ENCODE peak calls at places on chromosomes 5 and 9, in five cellular contexts. B is heart left ventricle, N is gastrocnemius medialis, A is uterus, S is stomach. D is an unnamed sample.

GRCh38 chr5:82365744-82366228 is 87.6 kb upstream of the RPS23 start:
- DNase-seq in B (no peak), N (no peak), A (no peak), S (no peak), D (peak; percentile 72)

GRCh38 chr5:153813871-153814270 is 224.8 kb downstream of the FAM114A2 start:
- DNase-seq in B (no peak), N (no peak), A (no peak), S (no peak), D (no peak)

GRCh38 chr9:129761901-129762359 is 9.1 kb upstream of the PTGES start:
- DNase-seq in B (no peak), N (peak; percentile 38), A (peak; percentile 30), S (no peak), D (no peak)

GRCh38 chr9:18855636-18856035 is 177.4 kb downstream of the SAXO1 start:
- DNase-seq in B (no peak), N (no peak), A (peak; percentile 53), S (peak; percentile 82), D (no peak)

GRCh38 chr5:79974896-79975295 is 16.2 kb downstream of the MTX3 start:
- DNase-seq in B (no peak), N (no peak), A (no peak), S (no peak), D (no peak)

GRCh38 chr5:146528232-146528631 is 12.2 kb upstream of the GPR151 start:
- DNase-seq in B (no peak), N (no peak), A (no peak), S (no peak), D (no peak)

GRCh38 chr9:87152206-87152605 is 204.9 kb upstream of the GAS1 start:
- DNase-seq in B (no peak), N (no peak), A (no peak), S (no peak), D (no peak)

GRCh38 chr5:172902497-172903472 is 56.4 kb upstream of the RPL26L1 start:
- DNase-seq in B (peak; percentile 86), N (peak; percentile 83), A (peak; percentile 92), S (peak; percentile 76), D (peak; percentile 89)

GRCh38 chr9:137621131-137621757 is 2.4 kb downstream of the EHMT1 start:
- DNase-seq in B (no peak), N (no peak), A (no peak), S (no peak), D (no peak)

GRCh38 chr5:42235837-42236236 is 187.4 kb upstream of the GHR start:
- DNase-seq in B (no peak), N (peak; percentile 66), A (no peak), S (no peak), D (no peak)

GRCh38 chr5:172886974-172887491 is 53.0 kb downstream of the ERGIC1 start:
- DNase-seq in B (peak; percentile 80), N (peak; percentile 71), A (peak; percentile 92), S (peak; percentile 54), D (peak; percentile 85)

GRCh38 chr9:135949666-135950134 is 11.5 kb downstream of the UBAC1 start:
- DNase-seq in B (no peak), N (peak; percentile 96), A (no peak), S (no peak), D (no peak)

GRCh38 chr9:86282979-86283535 is 719 bp upstream of the ISCA1 start:
- DNase-seq in B (no peak), N (no peak), A (no peak), S (no peak), D (no peak)

GRCh38 chr5:132819468-132819867 is 6.4 kb downstream of the SOWAHA start:
- DNase-seq in B (no peak), N (no peak), A (no peak), S (peak; percentile 27), D (no peak)

GRCh38 chr5:76455531-76456132 is 52.5 kb downstream of the IQGAP2 start:
- DNase-seq in B (no peak), N (no peak), A (no peak), S (no peak), D (no peak)

GRCh38 chr9:90546200-90546599 is 96.4 kb downstream of the DIRAS2 start:
- DNase-seq in B (no peak), N (no peak), A (peak; percentile 53), S (no peak), D (no peak)

GRCh38 chr5:156835905-156836304 is 14.2 kb upstream of the PPP1R2B start:
- DNase-seq in B (no peak), N (no peak), A (no peak), S (no peak), D (no peak)

GRCh38 chr9:4662989-4663792 is 1.1 kb downstream of the PLPP6 start:
- DNase-seq in B (no peak), N (no peak), A (no peak), S (no peak), D (no peak)

GRCh38 chr9:132506907-132507669 is 75.3 kb upstream of the BARHL1 start:
- DNase-seq in B (no peak), N (no peak), A (no peak), S (no peak), D (no peak)
- H3K27ac ChIP-seq in B (no peak overlapping the region), N (no peak overlapping the region), A (no peak overlapping the region), S (no peak overlapping the region), D (no peak overlapping the region)

DNA sequence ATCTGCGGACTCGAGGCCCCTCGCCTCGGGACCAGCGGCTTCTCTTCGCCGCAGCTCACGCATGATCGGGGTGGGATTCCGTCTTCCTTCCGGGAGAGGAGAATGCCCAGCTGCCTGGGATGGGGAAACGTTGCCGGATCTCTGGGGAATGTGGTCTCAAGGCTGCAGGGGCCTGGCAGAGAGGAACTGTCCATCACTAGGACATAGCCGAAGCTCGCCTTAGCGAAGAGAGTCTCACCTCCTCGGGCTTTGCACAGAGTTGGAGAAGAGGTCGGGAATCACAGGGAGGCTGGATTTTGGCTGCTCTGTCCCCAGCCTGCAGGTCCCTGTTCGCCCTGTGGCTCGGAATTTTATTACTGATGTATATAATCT is 1.4 kb downstream of the RAI14 start:
- DNase-seq in B (no peak), N (no peak), A (peak; percentile 50), S (no peak), D (no peak)
- TF ChIP-seq POLR2A in B (no peak), N (no peak), A (no peak), S (no peak), D (no peak)

DNA sequence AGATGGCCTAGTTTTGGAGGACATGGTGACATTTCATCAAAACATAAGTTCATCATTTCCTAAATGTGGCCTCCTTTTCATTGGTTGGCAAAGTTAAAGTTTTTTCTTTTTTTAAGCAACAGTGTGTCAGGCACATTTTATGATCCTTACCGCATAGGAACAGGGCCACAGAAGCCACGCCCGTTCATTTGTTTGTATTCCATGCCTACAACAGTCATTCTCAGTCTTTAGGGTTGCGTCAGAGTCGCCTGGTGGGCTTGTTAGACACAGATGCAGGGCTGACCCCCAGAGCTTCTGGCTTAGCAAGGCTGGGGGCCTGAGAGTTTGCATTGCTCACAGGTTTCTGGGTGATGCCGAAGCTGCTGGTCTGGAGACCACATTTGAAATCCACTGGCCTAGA is 130.2 kb downstream of the HSD17B3 start:
- DNase-seq in B (no peak), N (no peak), A (no peak), S (no peak), D (no peak)
- H3K4me1 ChIP-seq in B (no peaks in the 10 kb centered on the region), N (no peaks in the 10 kb centered on the region), A (no peaks in the 10 kb centered on the region), S (peaks cover 30% of the 10 kb centered on the region), D (no peaks in the 10 kb centered on the region)

DNA sequence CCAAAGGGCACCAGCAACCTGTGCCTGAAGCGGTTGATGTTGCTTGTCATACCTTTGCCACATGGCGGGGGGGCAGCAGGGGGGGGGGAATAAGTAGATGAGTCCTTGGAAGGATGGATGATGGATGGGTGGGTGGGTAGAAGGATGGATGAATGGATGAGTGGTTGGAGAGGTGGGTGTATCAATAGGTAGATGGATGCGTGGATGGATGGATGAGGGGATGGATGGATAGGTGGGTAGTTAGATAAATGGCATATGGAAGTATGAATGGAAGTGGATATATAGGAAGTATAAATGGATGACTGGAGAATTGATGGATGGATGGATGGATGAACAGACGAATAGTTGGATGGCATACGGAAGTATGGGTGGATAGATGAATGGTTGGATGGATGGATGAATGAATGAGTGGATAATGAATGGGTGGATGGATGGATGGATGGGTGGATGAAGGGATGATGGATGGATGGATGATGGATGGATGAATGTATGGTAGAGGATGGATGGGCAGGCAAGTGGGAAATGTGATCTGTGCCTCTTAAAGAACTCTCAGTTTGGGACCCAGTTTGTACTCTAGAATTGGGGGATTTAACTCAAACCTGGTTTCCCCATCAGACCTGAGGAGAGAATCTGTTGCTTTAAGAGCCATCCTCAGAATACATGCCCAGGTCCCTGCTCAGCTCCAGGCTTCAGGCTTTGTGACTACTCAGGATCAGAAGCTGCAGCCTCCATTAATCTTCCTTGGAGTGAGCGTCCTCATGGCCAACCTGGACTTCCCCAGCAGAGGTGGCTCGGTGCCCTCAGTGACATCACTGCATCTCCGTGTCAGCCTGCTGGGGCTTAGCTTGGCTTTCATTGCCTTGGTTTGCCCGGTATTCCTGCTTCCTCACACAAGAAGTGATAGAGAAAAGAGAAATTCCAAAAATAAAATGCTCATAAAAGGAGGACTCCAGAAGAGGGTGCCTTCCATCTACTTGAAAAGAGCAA is 27.6 kb upstream of the SUSD3 start:
- DNase-seq in B (no peak), N (no peak), A (no peak), S (no peak), D (no peak)
- H3K27ac ChIP-seq in B (no peak overlapping the region), N (no peak overlapping the region), A (no peak overlapping the region), S (no peak overlapping the region), D (no peak overlapping the region)

GRCh38 chr5:93100433-93100832 is 480.6 kb downstream of the NR2F1-AS1 start:
- DNase-seq in B (no peak), N (no peak), A (no peak), S (no peak), D (no peak)

GRCh38 chr5:93096561-93096960 is 484.5 kb downstream of the NR2F1-AS1 start:
- DNase-seq in B (no peak), N (no peak), A (no peak), S (no peak), D (no peak)

GRCh38 chr5:93100976-93101375 is 480.0 kb downstream of the NR2F1-AS1 start:
- DNase-seq in B (no peak), N (no peak), A (no peak), S (no peak), D (no peak)

GRCh38 chr5:93099902-93100347 is 481.1 kb downstream of the NR2F1-AS1 start:
- DNase-seq in B (no peak), N (no peak), A (no peak), S (no peak), D (no peak)
- TF ChIP-seq POLR2A in B (no peak), N (no peak), A (no peak), S (no peak), D (no peak)

GRCh38 chr5:151214614-151215545 is 9.0 kb downstream of the CCDC69 start:
- DNase-seq in B (no peak), N (peak; percentile 74), A (no peak), S (no peak), D (no peak)
- H3K4me1 ChIP-seq in B (peaks cover 51% of the 10 kb centered on the region), N (peaks cover 93% of the 10 kb centered on the region), A (no peaks in the 10 kb centered on the region), S (peaks cover 85% of the 10 kb centered on the region), D (no peaks in the 10 kb centered on the region)